ENCODE peak calls at places on chromosome 11, in seven cellular contexts. Q, O, M, U, R, E and G are unnamed samples.

GRCh38 chr11:47234669-47235075 is 13.9 kb downstream of the ACP2 start:
- DNase-seq in Q (no peak), E (no peak), R (no peak), M (no peak), U (no peak), O (no peak), G (no peak)

GRCh38 chr11:98411777-98412176 is 609.0 kb upstream of the CNTN5 start:
- DNase-seq in E (no peak), O (no peak), M (no peak), R (no peak), Q (no peak), U (no peak), G (no peak)

GRCh38 chr11:12725863-12726666 is 51.8 kb downstream of the TEAD1 start:
- DNase-seq in M (peak; percentile 48), E (peak; percentile 60), R (no peak), Q (no peak), O (peak; percentile 2), U (no peak), G (no peak)

GRCh38 chr11:131302831-131303230 is 67.6 kb upstream of the NTM start:
- DNase-seq in O (no peak), Q (no peak), U (no peak), R (no peak), E (no peak), M (no peak), G (no peak)

GRCh38 chr11:70364745-70365535 is 33.4 kb upstream of the CTTN start:
- DNase-seq in R (no peak), O (peak; percentile 20), E (peak; percentile 70), Q (no peak), M (no peak), U (no peak), G (no peak)

GRCh38 chr11:28735511-28735910 is 627.3 kb downstream of the METTL15 start:
- DNase-seq in O (no peak), U (no peak), Q (no peak), E (no peak), M (no peak), R (no peak), G (no peak)

GRCh38 chr11:748007-748359 is 719 bp downstream of the TALDO1 start:
- DNase-seq in E (no peak), O (no peak), R (no peak), Q (peak; percentile 83), M (no peak), U (no peak), G (no peak)

GRCh38 chr11:394034-394857 is at the start of gene PKP3:
- DNase-seq in R (peak; percentile 86), U (no peak), O (no peak), M (peak; percentile 83), Q (peak; percentile 91), E (no peak), G (no peak)

GRCh38 chr11:17354070-17354924 is 2.7 kb downstream of the NCR3LG1 start:
- DNase-seq in E (no peak), U (peak; percentile 21), Q (no peak), M (peak; percentile 75), R (peak; percentile 86), O (peak; percentile 80), G (peak; percentile 29)

GRCh38 chr11:17351510-17352176 is at the start of gene NCR3LG1:
- DNase-seq in M (no peak), R (peak; percentile 77), E (peak; percentile 92), U (peak; percentile 37), Q (peak; percentile 93), O (peak; percentile 71), G (peak; percentile 37)

GRCh38 chr11:17352925-17353227 is 1.3 kb downstream of the NCR3LG1 start:
- DNase-seq in M (no peak), O (peak; percentile 59), U (peak; percentile 34), Q (peak; percentile 81), E (no peak), R (peak; percentile 43), G (peak; percentile 24)

GRCh38 chr11:17351171-17351509 is 460 bp upstream of the NCR3LG1 start:
- DNase-seq in U (no peak), Q (no peak), R (no peak), O (no peak), E (no peak), M (no peak), G (no peak)

DNA sequence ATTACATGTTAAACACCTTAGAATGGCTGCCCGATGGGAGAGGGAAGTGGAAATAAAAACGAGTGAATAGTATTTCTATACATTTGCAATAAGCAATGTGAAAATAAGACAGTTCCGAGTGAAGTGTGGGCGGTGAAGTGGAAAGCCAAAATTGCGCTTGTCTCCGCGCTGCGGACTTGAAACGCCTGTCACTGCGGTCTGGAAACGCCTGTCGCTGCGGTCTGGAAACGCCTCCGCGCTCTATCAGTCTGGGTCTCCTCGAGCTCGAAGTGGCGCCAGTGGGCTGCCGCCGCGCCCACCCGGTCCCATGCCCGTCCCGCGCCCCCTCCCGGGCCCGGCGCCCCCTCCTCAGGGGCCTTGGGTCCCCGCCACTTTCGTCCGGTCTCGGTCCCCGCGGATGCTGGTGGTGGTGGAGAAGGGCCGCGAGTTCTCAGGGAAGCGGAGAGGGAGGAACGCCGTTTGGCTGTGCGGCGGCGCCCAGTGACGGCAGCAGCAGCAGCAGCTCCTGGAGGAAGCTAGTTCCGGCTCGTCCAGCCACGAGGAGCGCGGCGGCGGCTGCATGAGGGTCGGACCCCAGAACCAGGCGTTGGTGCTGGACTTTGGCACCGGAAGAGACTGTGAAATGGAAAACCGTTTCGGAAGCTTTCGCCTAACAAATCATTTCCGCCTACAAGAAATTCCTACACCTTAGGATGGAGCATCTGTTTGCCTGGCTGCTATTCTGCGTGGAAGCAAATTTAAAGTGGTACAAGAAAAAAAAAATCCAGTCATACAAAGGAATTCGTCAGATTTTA is 1.8 kb downstream of the NCR3LG1 start:
- DNase-seq in E (no peak), R (peak; percentile 75), Q (peak; percentile 94), U (peak; percentile 24), O (peak; percentile 84), M (peak; percentile 54), G (peak; percentile 29)
- TF ChIP-seq POLR2AphosphoS5 in E (peak; percentile 54), R (peak; percentile 20), Q (no peak), U (no peak), O (no peak), M (peak; percentile 67), G (no peak)

DNA sequence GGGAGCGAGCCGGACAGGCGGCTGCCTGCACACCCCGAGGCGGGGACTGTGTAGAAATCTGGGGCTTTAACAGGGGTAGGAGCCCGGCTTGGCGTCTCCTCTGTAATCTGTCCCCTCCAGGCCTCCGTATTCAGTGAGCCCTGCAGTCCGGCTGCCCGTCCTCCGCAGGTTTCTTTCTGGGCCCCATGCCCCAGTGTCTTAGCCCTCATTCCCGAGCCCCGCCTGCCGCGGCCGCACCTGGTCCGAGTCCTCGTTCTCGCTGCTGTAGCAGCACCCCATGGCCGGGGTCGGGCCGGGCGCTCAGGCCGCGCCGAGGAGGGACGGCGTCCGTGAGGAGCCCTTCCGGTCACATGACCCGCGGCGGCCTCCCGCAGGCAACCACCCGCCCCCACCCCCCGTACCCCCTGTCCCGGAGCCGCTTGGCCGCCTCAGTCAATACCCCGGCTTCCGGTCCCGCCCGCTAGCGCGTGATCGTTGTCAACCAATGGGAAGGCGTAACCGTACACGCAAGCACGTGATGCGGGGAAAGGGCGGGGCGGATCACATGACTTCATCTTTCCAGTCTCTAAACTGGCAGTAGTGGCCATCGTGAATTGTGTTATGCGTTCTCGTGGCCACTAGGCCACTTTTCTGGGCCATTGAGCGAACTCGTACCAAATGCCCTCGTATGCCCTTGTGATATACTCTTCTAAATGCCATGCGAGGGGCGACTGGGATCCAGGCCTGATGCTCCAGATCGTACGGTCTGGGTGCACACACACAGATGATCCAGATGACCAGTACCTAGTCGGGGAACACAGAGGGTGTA is at the start of gene LAMTOR1:
- DNase-seq in Q (peak; percentile 97), M (peak; percentile 98), R (peak; percentile 100), E (peak; percentile 100), O (peak; percentile 97), U (peak; percentile 94), G (peak; percentile 95)
- TF ChIP-seq POLR2AphosphoS5 in Q (peak; percentile 86), M (peak; percentile 83), R (peak; percentile 68), E (peak; percentile 97), O (peak; percentile 63), U (peak; percentile 91), G (peak; percentile 92)

GRCh38 chr11:9616042-9616640 is 42.7 kb downstream of the WEE1 start:
- DNase-seq in R (no peak), U (no peak), E (no peak), O (no peak), M (no peak), Q (no peak), G (no peak)

GRCh38 chr11:9609841-9610240 is 36.4 kb downstream of the WEE1 start:
- DNase-seq in R (no peak), U (no peak), Q (no peak), E (no peak), O (peak; percentile 28), M (no peak), G (no peak)

GRCh38 chr11:9613830-9614762 is 40.6 kb downstream of the WEE1 start:
- DNase-seq in R (peak; percentile 79), M (peak; percentile 69), U (peak; percentile 78), E (peak; percentile 94), O (peak; percentile 90), Q (peak; percentile 98), G (peak; percentile 60)

GRCh38 chr11:9615031-9615451 is 41.6 kb downstream of the WEE1 start:
- DNase-seq in M (no peak), E (no peak), U (no peak), O (no peak), R (no peak), Q (no peak), G (peak; percentile 30)

DNA sequence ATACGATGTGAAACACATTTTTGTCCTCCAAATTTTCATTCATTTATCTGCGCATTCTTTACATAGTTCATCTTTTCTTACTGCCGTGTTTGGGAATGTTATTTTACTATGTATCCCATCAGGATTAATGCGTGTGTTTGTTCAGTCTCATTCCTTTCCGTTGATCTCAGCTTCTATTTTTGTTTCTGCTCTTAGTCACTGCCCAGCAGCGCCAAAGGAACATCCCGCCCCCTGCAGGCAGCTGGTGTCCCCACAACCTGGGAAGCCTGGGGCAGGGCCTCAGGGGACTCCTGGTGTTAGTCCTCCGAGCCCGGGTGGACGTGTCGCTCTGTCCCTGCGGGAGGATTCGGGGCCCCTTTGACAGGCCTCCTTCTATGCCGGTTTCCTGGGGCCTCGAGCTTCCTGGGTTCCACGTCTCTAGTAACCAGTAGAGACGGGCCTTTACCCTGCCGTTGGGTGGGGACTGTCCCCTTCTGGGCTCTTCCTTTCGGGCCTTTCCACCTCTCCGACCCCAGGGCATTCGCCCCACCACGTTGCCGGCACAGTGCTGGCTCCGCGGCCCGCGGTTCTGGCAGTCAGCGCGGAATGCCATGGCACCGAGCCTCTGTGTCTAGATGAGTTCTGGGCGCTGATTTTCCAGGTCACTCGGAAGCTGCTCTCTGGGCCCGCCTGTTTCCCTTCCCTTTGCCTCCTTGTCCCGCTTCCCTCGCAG is 39.8 kb downstream of the WEE1 start:
- DNase-seq in Q (peak; percentile 92), O (peak; percentile 96), E (peak; percentile 99), R (peak; percentile 98), U (peak; percentile 76), M (peak; percentile 92), G (peak; percentile 71)
- TF ChIP-seq POLR2AphosphoS5 in Q (peak; percentile 82), O (no peak), E (peak; percentile 90), R (no peak), U (peak; percentile 44), M (peak; percentile 80), G (no peak)

GRCh38 chr11:128469220-128469619 is 118.1 kb downstream of the ETS1 start:
- DNase-seq in U (peak; percentile 41), R (no peak), M (no peak), O (no peak), Q (no peak), E (peak; percentile 55), G (no peak)

GRCh38 chr11:128465946-128466688 is 121.2 kb downstream of the ETS1 start:
- DNase-seq in R (no peak), E (peak; percentile 86), U (no peak), O (no peak), M (no peak), Q (peak; percentile 57), G (no peak)

GRCh38 chr11:128467041-128467440 is 120.3 kb downstream of the ETS1 start:
- DNase-seq in Q (no peak), U (no peak), R (no peak), M (no peak), E (peak; percentile 72), O (no peak), G (no peak)

GRCh38 chr11:128468106-128468505 is 119.3 kb downstream of the ETS1 start:
- DNase-seq in O (no peak), M (no peak), R (no peak), Q (no peak), E (no peak), U (no peak), G (no peak)

DNA sequence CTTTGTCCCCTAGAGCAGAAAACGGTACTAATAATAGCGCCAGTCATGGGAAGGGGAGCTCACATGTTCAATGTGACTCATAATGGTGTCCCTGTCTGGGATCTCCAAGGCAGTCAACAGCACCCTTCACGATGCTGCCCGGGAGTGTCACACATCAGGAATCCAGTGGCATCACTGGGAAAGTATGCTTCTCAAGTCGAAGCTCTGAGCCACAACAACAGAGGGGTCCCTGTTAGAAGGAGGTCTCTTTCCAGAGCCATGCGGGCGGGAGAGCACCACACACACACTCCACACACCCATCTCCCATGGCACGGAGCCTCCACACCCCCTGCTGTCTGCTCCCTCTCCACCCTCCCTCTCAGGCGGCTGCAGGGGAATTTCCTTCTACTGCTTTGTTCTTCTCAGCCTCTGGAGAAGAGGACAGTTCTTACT is 119.7 kb downstream of the ETS1 start:
- DNase-seq in O (no peak), R (no peak), U (no peak), E (peak; percentile 91), M (peak; percentile 86), Q (no peak), G (no peak)
- TF ChIP-seq POLR2AphosphoS5 in O (no peak), R (no peak), U (no peak), E (peak; percentile 69), M (peak; percentile 47), Q (peak; percentile 10), G (no peak)